ENCODE peak calls at places on chromosome 12, in nine cellular contexts. One of them, this sample, is unnamed.

GRCh38 chr12:116717466-116718457 is 20.1 kb downstream of the SPRING1 start:
- DNase-seq in naive thymus-derived CD4-positive, alpha-beta T cell: no peak
- DNase-seq in fibroblast of lung: peak; percentile 77
- DNase-seq in colonic mucosa: peak; percentile 50
- DNase-seq in spleen: no peak
- DNase-seq in CD8-positive, alpha-beta T cell: no peak
- DNase-seq in A673: no peak
- DNase-seq in transverse colon: peak; percentile 36
- DNase-seq in pancreas: no peak
- DNase-seq in this sample: no peak

GRCh38 chr12:20585055-20585625 is 110.0 kb upstream of the SLCO1C1 start:
- DNase-seq in fibroblast of lung: no peak
- DNase-seq in colonic mucosa: no peak
- DNase-seq in transverse colon: no peak
- DNase-seq in pancreas: no peak
- DNase-seq in A673: no peak
- DNase-seq in CD8-positive, alpha-beta T cell: no peak
- DNase-seq in naive thymus-derived CD4-positive, alpha-beta T cell: no peak
- DNase-seq in spleen: no peak
- DNase-seq in this sample: no peak

GRCh38 chr12:14803830-14804160 is 325 bp downstream of the C12orf60 start:
- DNase-seq in pancreas: no peak
- DNase-seq in CD8-positive, alpha-beta T cell: no peak
- DNase-seq in naive thymus-derived CD4-positive, alpha-beta T cell: no peak
- DNase-seq in transverse colon: no peak
- DNase-seq in A673: no peak
- DNase-seq in fibroblast of lung: no peak
- DNase-seq in colonic mucosa: no peak
- DNase-seq in spleen: no peak
- DNase-seq in this sample: no peak

GRCh38 chr12:68924546-68924945 is 8.4 kb downstream of the CPM start:
- DNase-seq in spleen: no peak
- DNase-seq in pancreas: no peak
- DNase-seq in fibroblast of lung: no peak
- DNase-seq in colonic mucosa: no peak
- DNase-seq in transverse colon: no peak
- DNase-seq in A673: peak; percentile 65
- DNase-seq in naive thymus-derived CD4-positive, alpha-beta T cell: no peak
- DNase-seq in CD8-positive, alpha-beta T cell: no peak
- DNase-seq in this sample: no peak

GRCh38 chr12:49094966-49095365 is 365 bp upstream of the DHH start:
- DNase-seq in CD8-positive, alpha-beta T cell: no peak
- DNase-seq in transverse colon: no peak
- DNase-seq in colonic mucosa: no peak
- DNase-seq in pancreas: no peak
- DNase-seq in fibroblast of lung: no peak
- DNase-seq in spleen: no peak
- DNase-seq in naive thymus-derived CD4-positive, alpha-beta T cell: no peak
- DNase-seq in A673: no peak
- DNase-seq in this sample: no peak

GRCh38 chr12:114841557-114842251 is 157.7 kb upstream of the TBX3 start:
- DNase-seq in CD8-positive, alpha-beta T cell: no peak
- DNase-seq in fibroblast of lung: no peak
- DNase-seq in colonic mucosa: no peak
- DNase-seq in spleen: no peak
- DNase-seq in pancreas: no peak
- DNase-seq in transverse colon: no peak
- DNase-seq in naive thymus-derived CD4-positive, alpha-beta T cell: no peak
- DNase-seq in A673: no peak
- DNase-seq in this sample: no peak

GRCh38 chr12:62347922-62348650 is 87.9 kb downstream of the USP15 start:
- DNase-seq in A673: no peak
- DNase-seq in pancreas: no peak
- DNase-seq in CD8-positive, alpha-beta T cell: no peak
- DNase-seq in spleen: no peak
- DNase-seq in colonic mucosa: no peak
- DNase-seq in fibroblast of lung: peak; percentile 39
- DNase-seq in transverse colon: no peak
- DNase-seq in naive thymus-derived CD4-positive, alpha-beta T cell: no peak
- DNase-seq in this sample: no peak

GRCh38 chr12:2198088-2198501 is 145.3 kb downstream of the CACNA1C start:
- DNase-seq in transverse colon: no peak
- DNase-seq in naive thymus-derived CD4-positive, alpha-beta T cell: no peak
- DNase-seq in A673: peak; percentile 72
- DNase-seq in CD8-positive, alpha-beta T cell: no peak
- DNase-seq in colonic mucosa: no peak
- DNase-seq in spleen: no peak
- DNase-seq in pancreas: no peak
- DNase-seq in fibroblast of lung: peak; percentile 47
- DNase-seq in this sample: no peak

DNA sequence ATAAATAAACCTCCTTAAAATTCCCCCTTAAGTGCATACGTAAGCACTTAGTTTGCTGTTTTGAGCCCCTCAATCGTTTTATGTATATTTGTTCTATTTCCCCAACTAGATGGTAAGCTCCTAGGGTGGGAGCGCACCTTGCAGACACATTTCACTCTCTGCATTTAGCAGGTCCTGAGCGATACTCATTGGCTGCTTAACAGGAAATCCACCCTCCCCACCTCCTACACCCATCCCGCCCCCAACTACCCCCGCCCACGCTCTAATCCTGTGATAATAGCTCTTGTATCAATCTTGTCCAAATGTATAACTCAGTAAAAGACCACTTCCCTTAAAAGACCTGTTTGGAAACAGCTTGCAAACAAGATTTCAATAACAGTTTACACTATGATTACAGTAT is 8.2 kb downstream of the LPAR5 start:
- DNase-seq in colonic mucosa: no peak
- DNase-seq in CD8-positive, alpha-beta T cell: peak; percentile 77
- DNase-seq in A673: no peak
- DNase-seq in spleen: no peak
- DNase-seq in transverse colon: no peak
- DNase-seq in fibroblast of lung: no peak
- DNase-seq in naive thymus-derived CD4-positive, alpha-beta T cell: peak; percentile 50
- DNase-seq in pancreas: no peak
- DNase-seq in this sample: no peak
- H3K4me1 ChIP-seq in colonic mucosa: peaks cover 9% of the 10 kb centered on the region
- H3K4me1 ChIP-seq in CD8-positive, alpha-beta T cell: peaks cover 44% of the 10 kb centered on the region
- H3K4me1 ChIP-seq in A673: peaks cover 10% of the 10 kb centered on the region
- H3K4me1 ChIP-seq in spleen: peaks cover 71% of the 10 kb centered on the region
- H3K4me1 ChIP-seq in transverse colon: peaks cover 17% of the 10 kb centered on the region
- H3K4me1 ChIP-seq in fibroblast of lung: no peaks in the 10 kb centered on the region
- H3K4me1 ChIP-seq in naive thymus-derived CD4-positive, alpha-beta T cell: peaks cover 28% of the 10 kb centered on the region
- H3K4me1 ChIP-seq in pancreas: no peaks in the 10 kb centered on the region
- H3K4me1 ChIP-seq in this sample: no peaks in the 10 kb centered on the region

GRCh38 chr12:91356405-91356804 is 173.8 kb upstream of the DCN start:
- DNase-seq in pancreas: no peak
- DNase-seq in fibroblast of lung: peak; percentile 14
- DNase-seq in CD8-positive, alpha-beta T cell: no peak
- DNase-seq in spleen: no peak
- DNase-seq in colonic mucosa: no peak
- DNase-seq in transverse colon: no peak
- DNase-seq in A673: no peak
- DNase-seq in naive thymus-derived CD4-positive, alpha-beta T cell: no peak
- DNase-seq in this sample: no peak
- H3K4me3 ChIP-seq in pancreas: no peak overlapping the region
- H3K4me3 ChIP-seq in fibroblast of lung: no peak overlapping the region
- H3K4me3 ChIP-seq in CD8-positive, alpha-beta T cell: no peak overlapping the region
- H3K4me3 ChIP-seq in spleen: no peak overlapping the region
- H3K4me3 ChIP-seq in colonic mucosa: no peak overlapping the region
- H3K4me3 ChIP-seq in transverse colon: no peak overlapping the region
- H3K4me3 ChIP-seq in A673: no peak overlapping the region
- H3K4me3 ChIP-seq in naive thymus-derived CD4-positive, alpha-beta T cell: no peak overlapping the region
- H3K4me3 ChIP-seq in this sample: no peak overlapping the region

GRCh38 chr12:11834925-11835324 is 185.5 kb downstream of the ETV6 start:
- DNase-seq in fibroblast of lung: no peak
- DNase-seq in naive thymus-derived CD4-positive, alpha-beta T cell: no peak
- DNase-seq in colonic mucosa: no peak
- DNase-seq in transverse colon: no peak
- DNase-seq in pancreas: no peak
- DNase-seq in A673: no peak
- DNase-seq in spleen: no peak
- DNase-seq in CD8-positive, alpha-beta T cell: no peak
- DNase-seq in this sample: no peak

GRCh38 chr12:11836282-11836963 is 186.9 kb downstream of the ETV6 start:
- DNase-seq in transverse colon: peak; percentile 71
- DNase-seq in fibroblast of lung: no peak
- DNase-seq in pancreas: no peak
- DNase-seq in CD8-positive, alpha-beta T cell: no peak
- DNase-seq in spleen: peak; percentile 89
- DNase-seq in colonic mucosa: no peak
- DNase-seq in A673: no peak
- DNase-seq in naive thymus-derived CD4-positive, alpha-beta T cell: no peak
- DNase-seq in this sample: no peak

GRCh38 chr12:11837318-11837934 is 188.0 kb downstream of the ETV6 start:
- DNase-seq in spleen: no peak
- DNase-seq in fibroblast of lung: no peak
- DNase-seq in CD8-positive, alpha-beta T cell: no peak
- DNase-seq in transverse colon: no peak
- DNase-seq in colonic mucosa: no peak
- DNase-seq in A673: no peak
- DNase-seq in naive thymus-derived CD4-positive, alpha-beta T cell: no peak
- DNase-seq in pancreas: no peak
- DNase-seq in this sample: no peak

GRCh38 chr12:11838403-11838802 is 188.9 kb downstream of the ETV6 start:
- DNase-seq in transverse colon: no peak
- DNase-seq in pancreas: no peak
- DNase-seq in spleen: no peak
- DNase-seq in A673: no peak
- DNase-seq in CD8-positive, alpha-beta T cell: no peak
- DNase-seq in naive thymus-derived CD4-positive, alpha-beta T cell: no peak
- DNase-seq in fibroblast of lung: no peak
- DNase-seq in colonic mucosa: no peak
- DNase-seq in this sample: no peak

GRCh38 chr12:11836964-11837286 is 187.5 kb downstream of the ETV6 start:
- DNase-seq in pancreas: no peak
- DNase-seq in transverse colon: no peak
- DNase-seq in A673: no peak
- DNase-seq in colonic mucosa: no peak
- DNase-seq in CD8-positive, alpha-beta T cell: no peak
- DNase-seq in fibroblast of lung: no peak
- DNase-seq in naive thymus-derived CD4-positive, alpha-beta T cell: no peak
- DNase-seq in spleen: no peak
- DNase-seq in this sample: no peak
- H3K27ac ChIP-seq in pancreas: peak overlapping the region; percentile 3
- H3K27ac ChIP-seq in transverse colon: peak overlapping the region; percentile 85
- H3K27ac ChIP-seq in A673: no peak overlapping the region
- H3K27ac ChIP-seq in colonic mucosa: peak overlapping the region; percentile 27
- H3K27ac ChIP-seq in CD8-positive, alpha-beta T cell: no peak overlapping the region
- H3K27ac ChIP-seq in fibroblast of lung: no peak overlapping the region
- H3K27ac ChIP-seq in naive thymus-derived CD4-positive, alpha-beta T cell: no peak overlapping the region
- H3K27ac ChIP-seq in spleen: peak overlapping the region; percentile 58
- H3K27ac ChIP-seq in this sample: no peak overlapping the region

GRCh38 chr12:31922341-31923062 is 36.7 kb upstream of the RESF1 start:
- DNase-seq in spleen: no peak
- DNase-seq in A673: peak; percentile 37
- DNase-seq in transverse colon: no peak
- DNase-seq in naive thymus-derived CD4-positive, alpha-beta T cell: no peak
- DNase-seq in colonic mucosa: no peak
- DNase-seq in fibroblast of lung: peak; percentile 19
- DNase-seq in CD8-positive, alpha-beta T cell: no peak
- DNase-seq in pancreas: no peak
- DNase-seq in this sample: no peak

GRCh38 chr12:31928246-31929139 is 30.7 kb upstream of the RESF1 start:
- DNase-seq in transverse colon: peak; percentile 10
- DNase-seq in CD8-positive, alpha-beta T cell: no peak
- DNase-seq in colonic mucosa: no peak
- DNase-seq in naive thymus-derived CD4-positive, alpha-beta T cell: peak; percentile 47
- DNase-seq in spleen: no peak
- DNase-seq in A673: no peak
- DNase-seq in fibroblast of lung: no peak
- DNase-seq in pancreas: no peak
- DNase-seq in this sample: no peak

GRCh38 chr12:31923063-31923412 is 36.2 kb upstream of the RESF1 start:
- DNase-seq in fibroblast of lung: no peak
- DNase-seq in spleen: no peak
- DNase-seq in colonic mucosa: no peak
- DNase-seq in A673: no peak
- DNase-seq in naive thymus-derived CD4-positive, alpha-beta T cell: no peak
- DNase-seq in pancreas: no peak
- DNase-seq in transverse colon: no peak
- DNase-seq in CD8-positive, alpha-beta T cell: no peak
- DNase-seq in this sample: no peak
- H3K4me1 ChIP-seq in fibroblast of lung: no peaks in the 10 kb centered on the region
- H3K4me1 ChIP-seq in spleen: no peaks in the 10 kb centered on the region
- H3K4me1 ChIP-seq in colonic mucosa: no peaks in the 10 kb centered on the region
- H3K4me1 ChIP-seq in A673: no peaks in the 10 kb centered on the region
- H3K4me1 ChIP-seq in naive thymus-derived CD4-positive, alpha-beta T cell: peaks cover 4% of the 10 kb centered on the region
- H3K4me1 ChIP-seq in pancreas: no peaks in the 10 kb centered on the region
- H3K4me1 ChIP-seq in transverse colon: no peaks in the 10 kb centered on the region
- H3K4me1 ChIP-seq in CD8-positive, alpha-beta T cell: peaks cover 8% of the 10 kb centered on the region
- H3K4me1 ChIP-seq in this sample: peaks cover 1% of the 10 kb centered on the region

GRCh38 chr12:25186788-25187397 is 8.1 kb downstream of the DNAI7 start:
- DNase-seq in colonic mucosa: no peak
- DNase-seq in A673: no peak
- DNase-seq in naive thymus-derived CD4-positive, alpha-beta T cell: no peak
- DNase-seq in transverse colon: no peak
- DNase-seq in pancreas: no peak
- DNase-seq in fibroblast of lung: no peak
- DNase-seq in CD8-positive, alpha-beta T cell: no peak
- DNase-seq in spleen: no peak
- DNase-seq in this sample: no peak
- H3K4me3 ChIP-seq in colonic mucosa: no peak overlapping the region
- H3K4me3 ChIP-seq in A673: no peak overlapping the region
- H3K4me3 ChIP-seq in naive thymus-derived CD4-positive, alpha-beta T cell: peak overlapping the region; percentile 54
- H3K4me3 ChIP-seq in transverse colon: no peak overlapping the region
- H3K4me3 ChIP-seq in pancreas: no peak overlapping the region
- H3K4me3 ChIP-seq in fibroblast of lung: no peak overlapping the region
- H3K4me3 ChIP-seq in CD8-positive, alpha-beta T cell: peak overlapping the region; percentile 36
- H3K4me3 ChIP-seq in spleen: no peak overlapping the region
- H3K4me3 ChIP-seq in this sample: no peak overlapping the region

GRCh38 chr12:122860052-122860853 is 25.0 kb downstream of the HIP1R start:
- DNase-seq in colonic mucosa: peak; percentile 89
- DNase-seq in spleen: peak; percentile 96
- DNase-seq in fibroblast of lung: peak; percentile 83
- DNase-seq in A673: peak; percentile 85
- DNase-seq in naive thymus-derived CD4-positive, alpha-beta T cell: peak; percentile 65
- DNase-seq in CD8-positive, alpha-beta T cell: peak; percentile 78
- DNase-seq in pancreas: peak; percentile 93
- DNase-seq in transverse colon: peak; percentile 91
- DNase-seq in this sample: peak; percentile 79
- H3K27ac ChIP-seq in colonic mucosa: no peak overlapping the region
- H3K27ac ChIP-seq in spleen: no peak overlapping the region
- H3K27ac ChIP-seq in fibroblast of lung: no peak overlapping the region
- H3K27ac ChIP-seq in A673: no peak overlapping the region
- H3K27ac ChIP-seq in naive thymus-derived CD4-positive, alpha-beta T cell: no peak overlapping the region
- H3K27ac ChIP-seq in CD8-positive, alpha-beta T cell: no peak overlapping the region
- H3K27ac ChIP-seq in pancreas: peak overlapping the region; percentile 69
- H3K27ac ChIP-seq in transverse colon: peak overlapping the region; percentile 11
- H3K27ac ChIP-seq in this sample: peak overlapping the region; percentile 77

This sample was measured in RWPE2.